ENCODE peak calls at places on chromosome 10, in ten cellular contexts. S, N, Z, O, M, T, G, F, X and I are unnamed samples.
A peak's percentile ranks its signal among the peaks of the same experiment; 100 is the strongest.

GRCh38 chr10:16602104-16602735 is 80.5 kb upstream of the C1QL3 start:
- DNase-seq in M (no peak), O (no peak), X (no peak), F (no peak), Z (no peak), T (no peak), G (no peak), S (no peak), N (no peak), I (no peak)

GRCh38 chr10:8041284-8042031 is 13.0 kb upstream of the GATA3 start:
- DNase-seq in X (no peak), G (no peak), S (no peak), F (no peak), Z (no peak), M (no peak), O (no peak), N (no peak), T (no peak), I (no peak)

GRCh38 chr10:75717126-75717916 is 285.9 kb downstream of the LRMDA start:
- DNase-seq in Z (peak; percentile 4), T (no peak), G (no peak), F (no peak), X (no peak), S (no peak), N (no peak), M (no peak), O (no peak), I (no peak)

GRCh38 chr10:100586959-100587358 is 51.2 kb downstream of the HIF1AN start:
- DNase-seq in M (no peak), T (no peak), S (no peak), Z (no peak), X (no peak), O (no peak), G (no peak), N (no peak), F (no peak), I (no peak)

GRCh38 chr10:12543589-12543988 is 194.2 kb downstream of the CAMK1D start:
- DNase-seq in M (no peak), F (no peak), S (peak; percentile 33), Z (no peak), G (peak; percentile 37), T (no peak), O (no peak), N (no peak), X (no peak), I (no peak)

GRCh38 chr10:121490906-121491519 is 107.2 kb downstream of the FGFR2 start:
- DNase-seq in X (peak; percentile 84), M (no peak), N (no peak), T (no peak), O (peak; percentile 11), F (no peak), Z (no peak), G (no peak), S (no peak), I (no peak)

GRCh38 chr10:97608991-97609561 is 19.6 kb downstream of the C10orf62 start:
- DNase-seq in N (no peak), O (peak; percentile 58), F (no peak), G (no peak), S (no peak), X (no peak), Z (no peak), T (peak; percentile 91), M (peak; percentile 65), I (no peak)

GRCh38 chr10:111093741-111094380 is 17.0 kb downstream of the ADRA2A start:
- DNase-seq in Z (no peak), S (no peak), M (no peak), O (no peak), N (peak; percentile 63), F (peak; percentile 44), X (no peak), T (no peak), G (no peak), I (no peak)

GRCh38 chr10:24718031-24718855 is 5.4 kb downstream of the ARHGAP21 start:
- DNase-seq in M (no peak), F (no peak), T (no peak), O (no peak), X (no peak), N (peak; percentile 65), Z (peak; percentile 77), G (peak; percentile 22), S (no peak), I (no peak)
- H3K27ac ChIP-seq in M (no peak overlapping the region), F (no peak overlapping the region), T (no peak overlapping the region), O (no peak overlapping the region), X (peak overlapping the region; percentile 26), N (peak overlapping the region; percentile 80), Z (peak overlapping the region; percentile 84), G (no peak overlapping the region), S (no peak overlapping the region), I (no peak overlapping the region)

DNA sequence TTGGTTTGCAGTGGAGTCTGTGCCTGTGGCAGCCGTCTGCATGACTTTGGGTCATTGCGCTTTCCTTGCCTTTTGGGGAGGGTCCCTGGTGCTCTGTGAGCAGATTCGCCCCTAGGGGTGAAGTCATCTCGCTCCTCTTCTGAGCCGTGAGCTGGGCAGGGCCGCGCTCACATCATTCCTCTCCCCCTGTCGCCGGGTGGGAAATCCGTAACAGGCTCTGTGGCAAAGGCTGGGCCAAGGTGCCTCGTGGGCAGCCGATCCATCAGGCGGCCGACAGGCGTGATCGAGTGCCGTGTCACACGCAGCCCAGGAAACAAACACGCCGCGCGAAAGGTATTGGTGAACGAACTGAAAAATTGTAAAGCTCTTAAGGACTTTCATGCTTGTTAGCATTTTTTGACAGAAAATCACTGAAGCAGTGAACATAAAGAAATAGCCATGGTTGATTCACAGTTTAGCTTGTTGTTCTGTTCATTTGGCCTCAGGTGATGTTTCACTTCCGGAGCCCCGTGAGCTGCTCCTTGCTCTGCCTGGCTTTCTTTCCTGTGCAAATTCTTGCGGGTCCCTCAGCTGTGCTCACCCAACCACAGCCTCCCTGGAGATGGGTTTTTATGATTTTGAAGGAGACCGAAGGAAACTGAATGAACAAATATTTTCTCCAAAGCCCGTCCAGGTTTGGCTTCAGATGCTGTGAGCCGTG is 122.1 kb downstream of the NKX6-2 start:
- DNase-seq in G (no peak), M (peak; percentile 24), X (no peak), O (no peak), Z (no peak), N (peak; percentile 26), T (peak; percentile 20), S (no peak), F (no peak), I (no peak)
- TF ChIP-seq CTCF in G (no peak), M (no peak), X (no peak), O (no peak), Z (no peak), N (no peak), T (no peak), S (no peak), F (no peak), I (no peak)

GRCh38 chr10:27251554-27251953 is 11.0 kb upstream of the ACBD5 start:
- DNase-seq in M (no peak), G (no peak), S (no peak), Z (no peak), F (no peak), N (no peak), X (no peak), O (no peak), T (no peak), I (no peak)

GRCh38 chr10:27256790-27257189 is 16.2 kb upstream of the ACBD5 start:
- DNase-seq in S (no peak), Z (no peak), M (no peak), N (no peak), O (no peak), T (no peak), F (no peak), G (no peak), X (no peak), I (no peak)

GRCh38 chr10:27256299-27256698 is 15.7 kb upstream of the ACBD5 start:
- DNase-seq in X (no peak), S (no peak), M (no peak), O (no peak), Z (no peak), F (no peak), N (no peak), G (no peak), T (no peak), I (no peak)

GRCh38 chr10:27248215-27248614 is 7.6 kb upstream of the ACBD5 start:
- DNase-seq in N (no peak), F (no peak), T (no peak), X (no peak), Z (no peak), O (no peak), G (no peak), S (no peak), M (no peak), I (no peak)

GRCh38 chr10:27252267-27253000 is 11.8 kb upstream of the ACBD5 start:
- DNase-seq in F (no peak), Z (peak; percentile 65), G (peak; percentile 86), X (no peak), T (peak; percentile 79), O (peak; percentile 65), N (peak; percentile 32), M (peak; percentile 85), S (peak; percentile 57), I (no peak)
- H3K4me3 ChIP-seq in F (peak overlapping the region; percentile 61), Z (peak overlapping the region; percentile 56), G (peak overlapping the region; percentile 60), X (peak overlapping the region; percentile 56), T (peak overlapping the region; percentile 75), O (peak overlapping the region; percentile 70), N (peak overlapping the region; percentile 75), M (peak overlapping the region; percentile 63), S (peak overlapping the region; percentile 28), I (peak overlapping the region; percentile 41)

GRCh38 chr10:129692695-129693094 is 225.7 kb downstream of the MGMT start:
- DNase-seq in X (no peak), T (no peak), O (no peak), G (no peak), N (no peak), S (no peak), F (no peak), Z (no peak), M (no peak), I (no peak)

GRCh38 chr10:129693382-129693781 is 226.3 kb downstream of the MGMT start:
- DNase-seq in M (no peak), O (no peak), Z (no peak), G (no peak), F (no peak), X (no peak), N (no peak), S (no peak), T (no peak), I (no peak)

GRCh38 chr10:129689681-129690080 is 222.6 kb downstream of the MGMT start:
- DNase-seq in Z (no peak), G (no peak), X (no peak), M (no peak), S (no peak), T (no peak), O (no peak), N (peak; percentile 68), F (no peak), I (no peak)

GRCh38 chr10:129694184-129694583 is 227.1 kb downstream of the MGMT start:
- DNase-seq in N (no peak), G (no peak), T (no peak), F (no peak), S (no peak), Z (no peak), M (no peak), O (no peak), X (no peak), I (no peak)

DNA sequence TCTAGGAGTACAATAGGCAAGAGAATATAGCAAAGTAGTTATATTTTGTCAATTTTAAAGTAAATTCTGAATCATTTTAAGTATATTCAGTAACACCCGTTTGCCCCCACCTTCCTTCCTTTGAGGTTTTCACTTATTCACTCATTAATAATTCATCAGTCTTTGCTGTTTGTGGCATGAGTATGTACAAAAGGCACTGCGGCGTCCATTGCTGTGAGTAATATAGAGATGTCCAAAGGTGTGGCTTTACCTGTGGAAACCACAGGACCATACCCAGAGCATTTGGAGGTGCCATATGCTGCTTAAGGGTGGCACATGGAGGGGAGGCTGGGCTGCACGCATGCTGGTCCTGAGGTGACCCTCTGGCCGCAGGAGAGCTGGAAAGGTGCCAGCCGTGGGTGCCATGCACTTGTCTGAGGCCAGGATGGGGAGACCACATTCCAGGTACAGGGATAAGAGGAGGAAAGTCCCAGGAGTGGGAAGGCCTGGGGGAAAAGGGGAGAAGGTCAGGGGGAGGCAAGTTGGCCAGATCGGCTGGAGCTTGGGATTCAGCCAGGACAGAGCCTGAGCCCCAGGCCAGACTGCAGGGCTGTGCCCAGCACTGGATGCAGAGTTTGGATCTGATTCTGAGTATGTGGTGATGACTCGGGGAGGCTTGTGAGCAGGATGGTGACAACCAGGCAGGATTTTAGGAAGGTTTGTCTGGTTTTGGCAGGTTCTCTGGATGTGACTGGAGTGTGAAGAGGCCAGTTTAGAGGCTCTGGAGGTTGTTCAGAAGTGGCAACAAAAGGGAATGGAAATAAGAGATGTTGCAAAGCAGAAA is 223.4 kb downstream of the MGMT start:
- DNase-seq in G (no peak), X (no peak), Z (no peak), N (peak; percentile 65), O (no peak), S (no peak), F (no peak), T (no peak), M (no peak), I (no peak)
- H3K27ac ChIP-seq in G (no peak overlapping the region), X (no peak overlapping the region), Z (no peak overlapping the region), N (no peak overlapping the region), O (peak overlapping the region; percentile 8), S (no peak overlapping the region), F (peak overlapping the region; percentile 2), T (no peak overlapping the region), M (no peak overlapping the region), I (no peak overlapping the region)